ENCODE peak calls at places on chromosome 12, in four cellular contexts. K, N, Z and T are unnamed samples.

GRCh38 chr12:78697817-78698415 is 166.7 kb upstream of the SYT1 start:
- DNase-seq in Z (no peak), N (peak; percentile 64), K (no peak), T (no peak)

GRCh38 chr12:105948331-105948730 is 190.4 kb downstream of the NUAK1 start:
- DNase-seq in K (no peak), N (peak; percentile 31), Z (no peak), T (no peak)

GRCh38 chr12:129885287-129885686 is 18.5 kb downstream of the TMEM132D start:
- DNase-seq in Z (no peak), K (no peak), N (no peak), T (no peak)

GRCh38 chr12:127273621-127274020 is 993.3 kb upstream of the TMEM132C start:
- DNase-seq in N (peak; percentile 79), K (no peak), Z (no peak), T (no peak)

GRCh38 chr12:65953621-65954020 is 129.3 kb downstream of the HMGA2 start:
- DNase-seq in Z (no peak), K (no peak), N (peak; percentile 78), T (no peak)

GRCh38 chr12:40446385-40446784 is 221.6 kb downstream of the LRRK2 start:
- DNase-seq in K (no peak), N (peak; percentile 17), Z (no peak), T (no peak)

GRCh38 chr12:132327351-132328171 is 1.8 kb downstream of the GALNT9 start:
- DNase-seq in K (peak; percentile 76), Z (no peak), N (peak; percentile 92), T (peak; percentile 68)

GRCh38 chr12:101078881-101079280 is 131.2 kb downstream of the SLC5A8 start:
- DNase-seq in Z (no peak), N (no peak), K (no peak), T (no peak)

GRCh38 chr12:58980768-58981167 is 60.5 kb upstream of the LRIG3 start:
- DNase-seq in Z (no peak), N (no peak), K (no peak), T (no peak)